ENCODE peak calls at places on chromosomes 5 and 9, in ten cellular contexts. One of them, this sample, is unnamed.

GRCh38 chr5:129804705-129805104 is 56.8 kb downstream of the MINAR2 start:
- DNase-seq in lung: no peak
- DNase-seq in heart left ventricle: no peak
- DNase-seq in endodermal cell: peak
- DNase-seq in bronchial epithelial cell: no peak
- DNase-seq in foreskin fibroblast: no peak
- DNase-seq in HCT116: no peak
- DNase-seq in cardiac fibroblast: no peak
- DNase-seq in fibroblast of lung: no peak
- DNase-seq in HFF-Myc: no peak
- DNase-seq in this sample: no peak

GRCh38 chr5:173300389-173301047 is 27.7 kb downstream of the STC2 start:
- DNase-seq in lung: no peak
- DNase-seq in heart left ventricle: no peak
- DNase-seq in endodermal cell: no peak
- DNase-seq in bronchial epithelial cell: no peak
- DNase-seq in foreskin fibroblast: no peak
- DNase-seq in HCT116: no peak
- DNase-seq in cardiac fibroblast: no peak
- DNase-seq in fibroblast of lung: no peak
- DNase-seq in HFF-Myc: no peak
- DNase-seq in this sample: no peak

GRCh38 chr5:129856325-129856724 is 47.9 kb upstream of the CHSY3 start:
- DNase-seq in lung: no peak
- DNase-seq in heart left ventricle: no peak
- DNase-seq in endodermal cell: no peak
- DNase-seq in bronchial epithelial cell: no peak
- DNase-seq in foreskin fibroblast: no peak
- DNase-seq in HCT116: no peak
- DNase-seq in cardiac fibroblast: no peak
- DNase-seq in fibroblast of lung: no peak
- DNase-seq in HFF-Myc: no peak
- DNase-seq in this sample: no peak

GRCh38 chr9:8868632-8869031 is 1069.1 kb upstream of the DMAC1 start:
- DNase-seq in lung: no peak
- DNase-seq in heart left ventricle: no peak
- DNase-seq in endodermal cell: no peak
- DNase-seq in bronchial epithelial cell: no peak
- DNase-seq in foreskin fibroblast: no peak
- DNase-seq in HCT116: no peak
- DNase-seq in cardiac fibroblast: no peak
- DNase-seq in fibroblast of lung: no peak
- DNase-seq in HFF-Myc: no peak
- DNase-seq in this sample: no peak

GRCh38 chr9:4725706-4726442 is 15.1 kb downstream of the AK3 start:
- DNase-seq in lung: no peak
- DNase-seq in heart left ventricle: no peak
- DNase-seq in endodermal cell: no peak
- DNase-seq in bronchial epithelial cell: no peak
- DNase-seq in foreskin fibroblast: no peak
- DNase-seq in HCT116: no peak
- DNase-seq in cardiac fibroblast: no peak
- DNase-seq in fibroblast of lung: no peak
- DNase-seq in HFF-Myc: no peak
- DNase-seq in this sample: no peak

GRCh38 chr9:18555105-18555883 is 81.3 kb downstream of the ADAMTSL1 start:
- DNase-seq in lung: no peak
- DNase-seq in heart left ventricle: no peak
- DNase-seq in endodermal cell: no peak
- DNase-seq in bronchial epithelial cell: no peak
- DNase-seq in foreskin fibroblast: no peak
- DNase-seq in HCT116: no peak
- DNase-seq in cardiac fibroblast: no peak
- DNase-seq in fibroblast of lung: no peak
- DNase-seq in HFF-Myc: no peak
- DNase-seq in this sample: no peak

GRCh38 chr5:16540421-16540820 is 74.8 kb upstream of the ZNF622 start:
- DNase-seq in lung: no peak
- DNase-seq in heart left ventricle: no peak
- DNase-seq in endodermal cell: no peak
- DNase-seq in bronchial epithelial cell: peak
- DNase-seq in foreskin fibroblast: peak
- DNase-seq in HCT116: no peak
- DNase-seq in cardiac fibroblast: peak
- DNase-seq in fibroblast of lung: peak
- DNase-seq in HFF-Myc: no peak
- DNase-seq in this sample: peak

GRCh38 chr5:57887851-57888621 is 405.4 kb upstream of the ACTBL2 start:
- DNase-seq in lung: peak
- DNase-seq in heart left ventricle: peak
- DNase-seq in endodermal cell: peak
- DNase-seq in bronchial epithelial cell: peak
- DNase-seq in foreskin fibroblast: peak
- DNase-seq in HCT116: peak
- DNase-seq in cardiac fibroblast: peak
- DNase-seq in fibroblast of lung: peak
- DNase-seq in HFF-Myc: no peak
- DNase-seq in this sample: peak

GRCh38 chr5:172840077-172840777 is 6.2 kb downstream of the ERGIC1 start:
- DNase-seq in lung: no peak
- DNase-seq in heart left ventricle: no peak
- DNase-seq in endodermal cell: no peak
- DNase-seq in bronchial epithelial cell: no peak
- DNase-seq in foreskin fibroblast: no peak
- DNase-seq in HCT116: no peak
- DNase-seq in cardiac fibroblast: no peak
- DNase-seq in fibroblast of lung: no peak
- DNase-seq in HFF-Myc: no peak
- DNase-seq in this sample: peak

GRCh38 chr5:128965638-128966302 is 482 bp downstream of the SLC27A6 start:
- DNase-seq in lung: no peak
- DNase-seq in heart left ventricle: no peak
- DNase-seq in endodermal cell: peak
- DNase-seq in bronchial epithelial cell: no peak
- DNase-seq in foreskin fibroblast: no peak
- DNase-seq in HCT116: no peak
- DNase-seq in cardiac fibroblast: no peak
- DNase-seq in fibroblast of lung: no peak
- DNase-seq in HFF-Myc: no peak
- DNase-seq in this sample: no peak

DNA sequence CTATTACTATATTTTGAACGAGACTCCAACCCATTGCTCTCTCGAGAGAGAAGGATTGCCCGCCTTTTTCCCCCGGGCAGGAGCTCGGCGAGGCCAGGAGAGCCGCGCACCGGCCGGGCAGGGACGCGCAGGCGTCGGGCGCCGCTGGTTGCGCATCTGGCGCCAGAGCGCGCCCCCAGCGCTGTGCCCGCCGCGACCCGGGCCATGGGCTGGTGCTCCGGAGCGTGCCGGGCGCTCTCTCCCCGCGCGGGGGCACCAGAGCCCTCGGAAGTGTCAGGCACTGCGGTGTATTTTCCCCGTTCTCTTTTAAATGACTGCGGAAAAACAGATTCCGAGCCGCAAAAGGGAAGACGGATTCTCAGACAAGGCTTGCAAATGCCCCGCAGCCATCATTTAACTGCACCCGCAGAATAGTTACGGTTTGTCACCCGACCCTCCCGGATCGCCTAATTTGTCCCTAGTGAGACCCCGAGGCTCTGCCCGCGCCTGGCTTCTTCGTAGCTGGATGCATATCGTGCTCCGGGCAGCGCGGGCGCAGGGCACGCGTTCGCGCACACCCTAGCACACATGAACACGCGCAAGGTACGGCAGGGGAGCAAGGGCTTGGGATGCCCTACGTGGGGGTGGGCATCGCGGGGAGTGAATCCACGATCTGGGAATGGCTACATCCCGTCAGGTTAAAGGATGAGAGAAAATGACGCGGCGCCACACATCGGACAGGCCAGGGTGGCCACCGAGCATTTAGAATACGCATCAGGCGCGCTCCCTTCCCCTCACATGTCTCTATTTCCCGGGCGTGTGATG is 1.1 kb upstream of the NTRK2 start:
- DNase-seq in lung: peak
- DNase-seq in heart left ventricle: peak
- DNase-seq in endodermal cell: peak
- DNase-seq in bronchial epithelial cell: peak
- DNase-seq in foreskin fibroblast: peak
- DNase-seq in HCT116: peak
- DNase-seq in cardiac fibroblast: peak
- DNase-seq in fibroblast of lung: peak
- DNase-seq in HFF-Myc: peak
- DNase-seq in this sample: peak
- TF ChIP-seq CTCF in lung: peak
- TF ChIP-seq CTCF in heart left ventricle: peak
- TF ChIP-seq CTCF in endodermal cell: peak
- TF ChIP-seq CTCF in bronchial epithelial cell: peak
- TF ChIP-seq CTCF in foreskin fibroblast: peak
- TF ChIP-seq CTCF in HCT116: peak
- TF ChIP-seq CTCF in cardiac fibroblast: peak
- TF ChIP-seq CTCF in fibroblast of lung: peak
- TF ChIP-seq CTCF in HFF-Myc: peak
- TF ChIP-seq CTCF in this sample: peak

DNA sequence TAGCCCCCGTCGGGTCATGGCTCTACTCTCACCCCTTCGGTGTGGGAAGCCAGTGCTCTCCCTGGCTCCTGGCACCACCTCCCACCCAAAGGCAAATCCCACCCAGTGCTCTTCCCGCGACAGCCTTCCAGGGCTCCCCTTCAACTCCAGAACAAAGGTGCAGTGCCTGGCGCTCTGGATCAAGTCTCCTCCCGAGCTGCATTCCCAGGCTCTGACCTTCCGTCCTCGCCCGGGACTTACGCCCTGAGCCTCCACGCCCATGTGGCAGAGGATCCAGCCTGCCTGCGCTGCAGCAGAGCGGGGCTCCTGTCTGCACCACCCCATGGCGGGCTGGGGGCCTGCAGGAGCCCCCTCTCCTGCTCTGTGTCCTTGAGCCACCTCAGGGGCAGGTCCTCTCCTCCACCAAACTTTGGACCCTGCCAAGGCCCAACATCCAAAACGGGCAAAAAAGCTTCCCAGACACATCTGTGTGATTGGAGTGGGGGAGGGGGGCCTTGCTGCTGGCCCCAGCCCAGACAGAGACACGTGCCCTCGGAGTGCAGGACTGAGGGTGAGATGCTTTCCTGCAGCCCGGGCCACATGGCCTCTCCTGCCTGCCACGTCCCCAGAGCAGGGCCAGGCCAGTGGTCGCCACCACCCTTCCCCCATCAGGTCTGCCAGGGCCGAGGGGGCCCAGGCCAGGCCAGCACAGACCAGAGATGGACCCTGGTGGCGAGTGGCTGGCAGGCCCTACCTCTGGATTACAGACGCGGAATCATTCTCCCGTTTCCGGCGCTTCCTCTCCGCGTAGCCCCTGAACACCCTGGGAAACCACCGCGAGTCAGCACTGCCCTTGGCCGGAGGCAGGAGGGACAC is 4.4 kb downstream of the NSMF start:
- DNase-seq in lung: no peak
- DNase-seq in heart left ventricle: peak
- DNase-seq in endodermal cell: peak
- DNase-seq in bronchial epithelial cell: no peak
- DNase-seq in foreskin fibroblast: no peak
- DNase-seq in HCT116: no peak
- DNase-seq in cardiac fibroblast: peak
- DNase-seq in fibroblast of lung: peak
- DNase-seq in HFF-Myc: no peak
- DNase-seq in this sample: peak
- H3K4me3 ChIP-seq in lung: peak
- H3K4me3 ChIP-seq in heart left ventricle: peak
- H3K4me3 ChIP-seq in endodermal cell: no peak
- H3K4me3 ChIP-seq in bronchial epithelial cell: peak
- H3K4me3 ChIP-seq in foreskin fibroblast: no peak
- H3K4me3 ChIP-seq in HCT116: no peak
- H3K4me3 ChIP-seq in cardiac fibroblast: peak
- H3K4me3 ChIP-seq in fibroblast of lung: no peak
- H3K4me3 ChIP-seq in HFF-Myc: no peak
- H3K4me3 ChIP-seq in this sample: peak

GRCh38 chr9:121029469-121029868 is 20.6 kb downstream of the C5 start:
- DNase-seq in lung: no peak
- DNase-seq in heart left ventricle: no peak
- DNase-seq in endodermal cell: no peak
- DNase-seq in bronchial epithelial cell: no peak
- DNase-seq in foreskin fibroblast: no peak
- DNase-seq in HCT116: no peak
- DNase-seq in cardiac fibroblast: no peak
- DNase-seq in fibroblast of lung: no peak
- DNase-seq in HFF-Myc: no peak
- DNase-seq in this sample: no peak

GRCh38 chr9:121038452-121039203 is 11.4 kb downstream of the C5 start:
- DNase-seq in lung: no peak
- DNase-seq in heart left ventricle: no peak
- DNase-seq in endodermal cell: no peak
- DNase-seq in bronchial epithelial cell: no peak
- DNase-seq in foreskin fibroblast: no peak
- DNase-seq in HCT116: no peak
- DNase-seq in cardiac fibroblast: no peak
- DNase-seq in fibroblast of lung: no peak
- DNase-seq in HFF-Myc: no peak
- DNase-seq in this sample: no peak

GRCh38 chr9:121034529-121034928 is 15.5 kb downstream of the C5 start:
- DNase-seq in lung: no peak
- DNase-seq in heart left ventricle: no peak
- DNase-seq in endodermal cell: no peak
- DNase-seq in bronchial epithelial cell: no peak
- DNase-seq in foreskin fibroblast: no peak
- DNase-seq in HCT116: no peak
- DNase-seq in cardiac fibroblast: no peak
- DNase-seq in fibroblast of lung: no peak
- DNase-seq in HFF-Myc: no peak
- DNase-seq in this sample: no peak
- TF ChIP-seq CTCF in lung: no peak
- TF ChIP-seq CTCF in heart left ventricle: no peak
- TF ChIP-seq CTCF in endodermal cell: peak
- TF ChIP-seq CTCF in bronchial epithelial cell: no peak
- TF ChIP-seq CTCF in foreskin fibroblast: no peak
- TF ChIP-seq CTCF in HCT116: peak
- TF ChIP-seq CTCF in cardiac fibroblast: no peak
- TF ChIP-seq CTCF in fibroblast of lung: no peak
- TF ChIP-seq CTCF in HFF-Myc: no peak
- TF ChIP-seq CTCF in this sample: no peak

DNA sequence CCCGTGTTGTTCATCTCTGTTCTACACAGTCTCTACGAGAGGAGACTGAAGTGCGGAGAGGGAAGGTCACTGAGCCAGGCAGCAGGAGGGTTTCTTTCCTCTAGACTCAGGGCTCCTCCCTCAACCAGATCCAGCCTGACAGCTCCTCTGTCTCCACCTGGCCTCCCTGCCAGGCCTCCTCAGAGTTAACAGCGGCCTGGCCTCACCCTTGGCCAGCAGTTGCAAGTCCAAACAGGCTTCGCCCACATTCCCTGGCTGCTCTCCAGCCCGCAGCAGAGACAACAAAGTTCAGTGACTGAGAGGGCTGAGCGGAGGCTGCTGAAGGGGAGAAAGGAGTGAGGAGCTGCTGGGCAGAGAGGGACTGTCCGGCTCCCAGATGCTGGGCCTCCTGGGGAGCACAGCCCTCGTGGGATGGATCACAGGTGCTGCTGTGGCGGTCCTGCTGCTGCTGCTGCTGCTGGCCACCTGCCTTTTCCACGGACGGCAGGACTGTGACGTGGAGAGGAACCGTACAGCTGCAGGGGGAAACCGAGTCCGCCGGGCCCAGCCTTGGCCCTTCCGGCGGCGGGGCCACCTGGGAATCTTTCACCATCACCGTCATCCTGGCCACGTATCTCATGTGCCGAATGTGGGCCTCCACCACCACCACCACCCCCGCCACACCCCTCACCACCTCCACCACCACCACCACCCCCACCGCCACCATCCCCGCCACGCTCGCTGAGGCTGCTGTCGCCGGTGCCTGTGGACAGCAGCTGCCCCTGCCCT is at the start of gene HRCT1:
- DNase-seq in lung: peak
- DNase-seq in heart left ventricle: peak
- DNase-seq in endodermal cell: peak
- DNase-seq in bronchial epithelial cell: peak
- DNase-seq in foreskin fibroblast: peak
- DNase-seq in HCT116: peak
- DNase-seq in cardiac fibroblast: peak
- DNase-seq in fibroblast of lung: peak
- DNase-seq in HFF-Myc: peak
- DNase-seq in this sample: peak
- H3K4me3 ChIP-seq in lung: no peak
- H3K4me3 ChIP-seq in heart left ventricle: peak
- H3K4me3 ChIP-seq in endodermal cell: no peak
- H3K4me3 ChIP-seq in bronchial epithelial cell: no peak
- H3K4me3 ChIP-seq in foreskin fibroblast: no peak
- H3K4me3 ChIP-seq in HCT116: no peak
- H3K4me3 ChIP-seq in cardiac fibroblast: peak
- H3K4me3 ChIP-seq in fibroblast of lung: no peak
- H3K4me3 ChIP-seq in HFF-Myc: no peak
- H3K4me3 ChIP-seq in this sample: peak